ENCODE peak calls at places on chromosome 18, in five cellular contexts. K, E, U, N and V are unnamed samples.

GRCh38 chr18:27413495-27414401 is 228.6 kb upstream of the CHST9 start:
- DNase-seq in K (no peak), E (no peak), U (no peak), N (no peak), V (no peak)

GRCh38 chr18:67131498-67131897 is 385.0 kb downstream of the DSEL start:
- DNase-seq in K (no peak), E (no peak), U (no peak), N (no peak), V (no peak)

GRCh38 chr18:1147616-1148184 is 243.0 kb downstream of the ADCYAP1 start:
- DNase-seq in K (no peak), E (no peak), U (no peak), N (no peak), V (no peak)

GRCh38 chr18:74976331-74976909 is 232.5 kb downstream of the PTGR3 start:
- DNase-seq in K (no peak), E (no peak), U (no peak), N (no peak), V (no peak)

GRCh38 chr18:27713727-27714080 is 463.2 kb downstream of the CDH2 start:
- DNase-seq in K (no peak), E (no peak), U (no peak), N (no peak), V (no peak)

GRCh38 chr18:644395-645004 is 13.0 kb upstream of the TYMS start:
- DNase-seq in K (no peak), E (no peak), U (no peak), N (no peak), V (no peak)

GRCh38 chr18:55585050-55585449 is 2.9 kb downstream of the TCF4 start:
- DNase-seq in K (no peak), E (no peak), U (no peak), N (no peak), V (no peak)

GRCh38 chr18:68399721-68400120 is 315.2 kb downstream of the TMX3 start:
- DNase-seq in K (no peak), E (no peak), U (no peak), N (no peak), V (no peak)

GRCh38 chr18:10228380-10228779 is 226.1 kb upstream of the APCDD1 start:
- DNase-seq in K (no peak), E (no peak), U (no peak), N (no peak), V (no peak)

GRCh38 chr18:22279741-22280452 is 110.5 kb downstream of the GATA6 start:
- DNase-seq in K (no peak), E (no peak), U (no peak), N (no peak), V (no peak)

GRCh38 chr18:39909706-39910105 is 2045.3 kb upstream of the PIK3C3 start:
- DNase-seq in K (no peak), E (no peak), U (no peak), N (no peak), V (no peak)

GRCh38 chr18:22900558-22901183 is 32.5 kb upstream of the RBBP8 start:
- DNase-seq in K (no peak), E (no peak), U (no peak), N (no peak), V (no peak)

GRCh38 chr18:46062781-46063180 is 9.3 kb downstream of the PSTPIP2 start:
- DNase-seq in K (no peak), E (no peak), U (no peak), N (no peak), V (no peak)

GRCh38 chr18:65835881-65836280 is 85.1 kb downstream of the CDH7 start:
- DNase-seq in K (no peak), E (no peak), U (no peak), N (no peak), V (no peak)

GRCh38 chr18:63567276-63567675 is 19.9 kb upstream of the SERPINB13 start:
- DNase-seq in K (no peak), E (no peak), U (no peak), N (no peak), V (no peak)

GRCh38 chr18:10519999-10520935 is 5.6 kb upstream of the NAPG start:
- DNase-seq in K (peak), E (no peak), U (peak), N (peak), V (no peak)

GRCh38 chr18:38790303-38790702 is 1224.7 kb upstream of the CELF4 start:
- DNase-seq in K (no peak), E (no peak), U (no peak), N (no peak), V (no peak)